ENCODE peak calls at places on chromosome 6, in eight cellular contexts. One of them, this sample, is unnamed.

GRCh38 chr6:36677059-36677749 is 1.3 kb upstream of the CDKN1A start:
- DNase-seq in left colon: no peak
- DNase-seq in cardiac fibroblast: no peak
- DNase-seq in progenitor cell of endocrine pancreas: no peak
- DNase-seq in HEK293T: no peak
- DNase-seq in activated CD4-positive, alpha-beta T cell treated with anti-CD3 and anti-CD28 coated beads for 4 hours: no peak
- DNase-seq in cardiac muscle cell: no peak
- DNase-seq in amygdala: no peak
- DNase-seq in this sample: no peak

GRCh38 chr6:137033828-137034227 is 10.9 kb downstream of the IL20RA start:
- DNase-seq in HEK293T: no peak
- DNase-seq in left colon: no peak
- DNase-seq in cardiac fibroblast: peak
- DNase-seq in cardiac muscle cell: no peak
- DNase-seq in progenitor cell of endocrine pancreas: no peak
- DNase-seq in amygdala: no peak
- DNase-seq in activated CD4-positive, alpha-beta T cell treated with anti-CD3 and anti-CD28 coated beads for 4 hours: peak
- DNase-seq in this sample: no peak

GRCh38 chr6:113586966-113587699 is 270.0 kb upstream of the MARCKS start:
- DNase-seq in cardiac muscle cell: peak
- DNase-seq in left colon: no peak
- DNase-seq in amygdala: peak
- DNase-seq in cardiac fibroblast: no peak
- DNase-seq in progenitor cell of endocrine pancreas: no peak
- DNase-seq in activated CD4-positive, alpha-beta T cell treated with anti-CD3 and anti-CD28 coated beads for 4 hours: no peak
- DNase-seq in HEK293T: no peak
- DNase-seq in this sample: no peak

GRCh38 chr6:166365806-166366205 is 16.9 kb downstream of the MPC1 start:
- DNase-seq in HEK293T: no peak
- DNase-seq in cardiac muscle cell: no peak
- DNase-seq in left colon: no peak
- DNase-seq in amygdala: no peak
- DNase-seq in progenitor cell of endocrine pancreas: no peak
- DNase-seq in activated CD4-positive, alpha-beta T cell treated with anti-CD3 and anti-CD28 coated beads for 4 hours: no peak
- DNase-seq in cardiac fibroblast: peak
- DNase-seq in this sample: no peak

GRCh38 chr6:104182811-104183210 is 676.9 kb downstream of the HACE1 start:
- DNase-seq in amygdala: no peak
- DNase-seq in activated CD4-positive, alpha-beta T cell treated with anti-CD3 and anti-CD28 coated beads for 4 hours: no peak
- DNase-seq in cardiac muscle cell: no peak
- DNase-seq in cardiac fibroblast: peak
- DNase-seq in progenitor cell of endocrine pancreas: no peak
- DNase-seq in HEK293T: no peak
- DNase-seq in left colon: no peak
- DNase-seq in this sample: no peak

GRCh38 chr6:72649032-72649984 is 27.4 kb downstream of the KCNQ5 start:
- DNase-seq in activated CD4-positive, alpha-beta T cell treated with anti-CD3 and anti-CD28 coated beads for 4 hours: no peak
- DNase-seq in cardiac fibroblast: peak
- DNase-seq in cardiac muscle cell: no peak
- DNase-seq in HEK293T: no peak
- DNase-seq in amygdala: no peak
- DNase-seq in progenitor cell of endocrine pancreas: no peak
- DNase-seq in left colon: no peak
- DNase-seq in this sample: peak

GRCh38 chr6:15267221-15267620 is 21.4 kb downstream of the JARID2 start:
- DNase-seq in activated CD4-positive, alpha-beta T cell treated with anti-CD3 and anti-CD28 coated beads for 4 hours: no peak
- DNase-seq in cardiac muscle cell: no peak
- DNase-seq in HEK293T: no peak
- DNase-seq in left colon: no peak
- DNase-seq in cardiac fibroblast: no peak
- DNase-seq in progenitor cell of endocrine pancreas: no peak
- DNase-seq in amygdala: no peak
- DNase-seq in this sample: no peak

GRCh38 chr6:115634131-115634530 is 426.6 kb downstream of the FRK start:
- DNase-seq in activated CD4-positive, alpha-beta T cell treated with anti-CD3 and anti-CD28 coated beads for 4 hours: no peak
- DNase-seq in left colon: no peak
- DNase-seq in cardiac fibroblast: no peak
- DNase-seq in progenitor cell of endocrine pancreas: no peak
- DNase-seq in amygdala: no peak
- DNase-seq in cardiac muscle cell: no peak
- DNase-seq in HEK293T: no peak
- DNase-seq in this sample: no peak

GRCh38 chr6:3628143-3628840 is 123.2 kb downstream of the PXDC1 start:
- DNase-seq in amygdala: no peak
- DNase-seq in HEK293T: no peak
- DNase-seq in cardiac fibroblast: no peak
- DNase-seq in progenitor cell of endocrine pancreas: no peak
- DNase-seq in activated CD4-positive, alpha-beta T cell treated with anti-CD3 and anti-CD28 coated beads for 4 hours: no peak
- DNase-seq in left colon: no peak
- DNase-seq in cardiac muscle cell: no peak
- DNase-seq in this sample: no peak

GRCh38 chr6:29955783-29956182 is 13.5 kb downstream of the HLA-A start:
- DNase-seq in amygdala: no peak
- DNase-seq in cardiac muscle cell: no peak
- DNase-seq in cardiac fibroblast: no peak
- DNase-seq in activated CD4-positive, alpha-beta T cell treated with anti-CD3 and anti-CD28 coated beads for 4 hours: no peak
- DNase-seq in HEK293T: no peak
- DNase-seq in progenitor cell of endocrine pancreas: no peak
- DNase-seq in left colon: no peak
- DNase-seq in this sample: no peak

GRCh38 chr6:44386929-44387345 is 569 bp upstream of the CDC5L start:
- DNase-seq in cardiac muscle cell: no peak
- DNase-seq in left colon: peak
- DNase-seq in activated CD4-positive, alpha-beta T cell treated with anti-CD3 and anti-CD28 coated beads for 4 hours: peak
- DNase-seq in cardiac fibroblast: peak
- DNase-seq in HEK293T: peak
- DNase-seq in amygdala: no peak
- DNase-seq in progenitor cell of endocrine pancreas: no peak
- DNase-seq in this sample: no peak